ENCODE peak calls at places on chromosomes 12 and 14, in eight cellular contexts. S, D, V, H, T, W, O and Y are unnamed samples.

GRCh38 chr14:54584097-54584496 is 17.2 kb downstream of the SAMD4A start:
- DNase-seq in S (no peak), D (no peak), V (no peak), H (no peak), T (no peak), W (no peak), O (no peak), Y (no peak)

GRCh38 chr12:89731614-89732013 is 23.0 kb upstream of the ATP2B1 start:
- DNase-seq in S (peak), D (no peak), V (no peak), H (no peak), T (no peak), W (no peak), O (no peak), Y (no peak)

GRCh38 chr14:102589761-102590290 is 2.6 kb upstream of the RCOR1 start:
- DNase-seq in S (no peak), D (no peak), V (peak), H (no peak), T (no peak), W (no peak), O (no peak), Y (no peak)

GRCh38 chr12:48894271-48894670 is 28.6 kb upstream of the RND1 start:
- DNase-seq in S (no peak), D (no peak), V (no peak), H (no peak), T (no peak), W (no peak), O (no peak), Y (no peak)

GRCh38 chr12:118850244-118850825 is 131.0 kb upstream of the SRRM4 start:
- DNase-seq in S (peak), D (no peak), V (peak), H (no peak), T (peak), W (no peak), O (no peak), Y (no peak)

GRCh38 chr14:59829469-59829868 is 41.1 kb downstream of the RTN1 start:
- DNase-seq in S (no peak), D (no peak), V (no peak), H (no peak), T (no peak), W (no peak), O (no peak), Y (no peak)

GRCh38 chr12:13234045-13234641 is 37.6 kb downstream of the EMP1 start:
- DNase-seq in S (peak), D (no peak), V (peak), H (no peak), T (peak), W (no peak), O (peak), Y (peak)

GRCh38 chr14:104111301-104112112 is 26.0 kb downstream of the ASPG start:
- DNase-seq in S (no peak), D (no peak), V (no peak), H (no peak), T (no peak), W (no peak), O (no peak), Y (peak)